ENCODE peak calls at places on chromosomes 12 and 14, in ten cellular contexts. N, Z, O, U, M, K, Q, I, S and V are unnamed samples.

GRCh38 chr14:44109041-44109440 is 398.0 kb downstream of the FSCB start:
- DNase-seq in N (no peak), Z (no peak), O (no peak), U (no peak), M (no peak), K (no peak), Q (no peak), I (no peak), S (no peak), V (peak)

GRCh38 chr12:121214171-121214777 is 4.3 kb downstream of the P2RX4 start:
- DNase-seq in N (peak), Z (no peak), O (no peak), U (no peak), M (no peak), K (no peak), Q (no peak), I (no peak), S (no peak), V (peak)

GRCh38 chr12:107564946-107565345 is 120.7 kb upstream of the PWP1 start:
- DNase-seq in N (peak), Z (no peak), O (no peak), U (no peak), M (no peak), K (no peak), Q (no peak), I (no peak), S (no peak), V (peak)

GRCh38 chr12:95608252-95609033 is 57.2 kb upstream of the USP44 start:
- DNase-seq in N (peak), Z (peak), O (no peak), U (no peak), M (no peak), K (no peak), Q (no peak), I (no peak), S (peak), V (peak)

GRCh38 chr14:74427651-74428050 is 1.6 kb upstream of the SYNDIG1L start:
- DNase-seq in N (no peak), Z (no peak), O (no peak), U (no peak), M (no peak), K (no peak), Q (peak), I (no peak), S (no peak), V (no peak)

GRCh38 chr12:123524378-123524777 is 9.1 kb downstream of the RILPL1 start:
- DNase-seq in N (no peak), Z (no peak), O (no peak), U (no peak), M (no peak), K (no peak), Q (no peak), I (no peak), S (no peak), V (no peak)

GRCh38 chr12:94735985-94736384 is 85.6 kb upstream of the TMCC3 start:
- DNase-seq in N (no peak), Z (no peak), O (no peak), U (no peak), M (no peak), K (no peak), Q (no peak), I (no peak), S (no peak), V (no peak)

GRCh38 chr14:37598085-37598972 is 2.9 kb downstream of the TTC6 start:
- DNase-seq in N (no peak), Z (no peak), O (peak), U (no peak), M (peak), K (no peak), Q (no peak), I (no peak), S (no peak), V (peak)

GRCh38 chr14:74411671-74412070 is 14.3 kb downstream of the SYNDIG1L start:
- DNase-seq in N (no peak), Z (no peak), O (no peak), U (no peak), M (no peak), K (no peak), Q (no peak), I (no peak), S (no peak), V (no peak)

GRCh38 chr12:835754-836493 is 83.5 kb downstream of the WNK1 start:
- DNase-seq in N (no peak), Z (no peak), O (no peak), U (no peak), M (no peak), K (no peak), Q (no peak), I (no peak), S (no peak), V (no peak)

GRCh38 chr12:63916561-63917476 is 72.3 kb downstream of the SRGAP1 start:
- DNase-seq in N (peak), Z (no peak), O (no peak), U (no peak), M (no peak), K (no peak), Q (no peak), I (no peak), S (no peak), V (peak)

GRCh38 chr12:27014859-27015729 is 910 bp upstream of the TM7SF3 start:
- DNase-seq in N (no peak), Z (no peak), O (no peak), U (no peak), M (no peak), K (no peak), Q (no peak), I (no peak), S (no peak), V (peak)

GRCh38 chr14:37678916-37679315 is 83.5 kb downstream of the TTC6 start:
- DNase-seq in N (no peak), Z (no peak), O (no peak), U (no peak), M (no peak), K (no peak), Q (no peak), I (no peak), S (no peak), V (peak)

GRCh38 chr12:88299567-88300101 is 157.5 kb downstream of the TMTC3 start:
- DNase-seq in N (peak), Z (no peak), O (no peak), U (peak), M (no peak), K (peak), Q (no peak), I (no peak), S (no peak), V (peak)

GRCh38 chr14:93073366-93073722 is 42.4 kb downstream of the ITPK1 start:
- DNase-seq in N (no peak), Z (no peak), O (no peak), U (no peak), M (peak), K (no peak), Q (peak), I (no peak), S (no peak), V (no peak)

GRCh38 chr14:75884198-75884611 is 97.6 kb downstream of the TGFB3 start:
- DNase-seq in N (peak), Z (no peak), O (no peak), U (peak), M (no peak), K (peak), Q (no peak), I (no peak), S (no peak), V (peak)

GRCh38 chr12:44000309-44000952 is 164.6 kb downstream of the TMEM117 start:
- DNase-seq in N (peak), Z (no peak), O (no peak), U (no peak), M (no peak), K (peak), Q (peak), I (no peak), S (no peak), V (peak)

GRCh38 chr14:35341454-35342159 is 49.4 kb downstream of the PSMA6 start:
- DNase-seq in N (peak), Z (peak), O (peak), U (no peak), M (peak), K (peak), Q (peak), I (no peak), S (peak), V (peak)

GRCh38 chr14:71855399-71856036 is 76.7 kb upstream of the RGS6 start:
- DNase-seq in N (peak), Z (peak), O (peak), U (peak), M (peak), K (peak), Q (peak), I (peak), S (peak), V (peak)

GRCh38 chr12:55728185-55728931 is 451 bp downstream of the CD63 start:
- DNase-seq in N (peak), Z (peak), O (peak), U (no peak), M (peak), K (no peak), Q (peak), I (peak), S (peak), V (no peak)

GRCh38 chr14:105026789-105027563 is 6.1 kb upstream of the CDCA4 start:
- DNase-seq in N (peak), Z (no peak), O (no peak), U (no peak), M (no peak), K (no peak), Q (no peak), I (no peak), S (no peak), V (peak)

GRCh38 chr14:84468153-84468552 is 1061.8 kb upstream of the FLRT2 start:
- DNase-seq in N (no peak), Z (no peak), O (no peak), U (no peak), M (no peak), K (no peak), Q (no peak), I (no peak), S (no peak), V (no peak)

DNA sequence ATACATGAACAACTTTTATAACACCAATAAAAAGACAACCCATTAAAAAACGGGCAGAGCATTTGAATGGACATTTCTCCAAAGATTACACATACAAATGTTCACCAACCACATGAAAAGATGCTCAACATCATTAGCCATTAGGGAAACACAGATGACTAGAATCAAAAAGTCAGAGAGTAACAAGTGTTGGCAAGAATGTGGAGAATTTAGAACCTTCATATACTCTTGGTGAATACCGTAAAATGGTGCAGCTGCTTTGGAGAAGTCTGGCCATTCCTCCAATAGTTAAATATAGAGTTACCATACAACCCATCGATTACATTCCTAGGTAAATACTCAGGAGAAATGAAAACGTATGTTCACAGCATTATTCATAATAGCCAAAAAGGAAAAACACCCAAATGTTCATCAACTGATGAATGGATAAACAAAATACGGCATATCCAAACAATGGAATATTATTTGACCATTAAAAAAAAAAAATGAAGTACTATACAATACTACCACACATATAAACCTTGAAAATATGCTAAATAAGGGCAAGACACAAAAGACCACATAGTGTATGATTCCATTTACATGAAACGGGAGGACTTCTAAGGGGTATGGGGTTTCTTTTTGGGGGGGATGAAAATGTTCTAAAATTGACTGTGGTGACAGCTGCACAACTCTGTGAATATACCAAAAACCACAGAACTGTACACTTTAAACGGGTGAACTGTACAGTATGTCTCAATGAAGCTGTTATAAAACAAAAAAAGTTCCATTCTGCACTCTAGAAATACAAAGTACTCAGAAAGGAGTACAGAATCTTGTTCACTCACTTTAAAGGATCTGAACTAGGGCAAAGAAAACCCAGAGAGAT is 3.2 kb downstream of the CORO1C start:
- DNase-seq in N (no peak), Z (no peak), O (no peak), U (no peak), M (no peak), K (no peak), Q (no peak), I (no peak), S (no peak), V (no peak)
- H3K4me3 ChIP-seq in N (peak), Z (peak), O (no peak), U (peak), M (no peak), K (peak), Q (no peak), I (no peak), S (peak), V (no peak)

DNA sequence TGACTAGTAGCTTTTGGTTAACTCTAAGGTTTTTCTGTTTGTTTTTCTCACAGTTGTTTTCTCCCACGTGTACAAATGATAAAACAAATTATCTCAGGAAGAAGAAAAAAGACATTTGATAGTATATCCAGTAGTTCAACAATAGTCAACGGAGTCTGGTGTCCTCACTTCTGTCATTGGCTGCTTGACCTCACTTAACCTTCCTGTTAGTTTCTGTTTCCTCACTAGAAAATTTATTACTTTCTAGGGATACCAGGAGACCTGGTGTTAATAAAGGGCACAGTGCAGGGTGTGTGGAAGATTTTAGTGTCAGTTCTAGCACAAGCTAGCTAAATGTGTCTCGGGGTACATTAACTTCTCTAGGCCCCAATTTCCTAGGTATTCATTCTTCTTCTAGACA is 116.0 kb downstream of the PRKCH start:
- DNase-seq in N (no peak), Z (no peak), O (no peak), U (no peak), M (no peak), K (no peak), Q (no peak), I (no peak), S (no peak), V (no peak)
- TF ChIP-seq CTCF in N (no peak), Z (no peak), O (no peak), U (no peak), M (no peak), K (no peak), Q (no peak), I (no peak), S (no peak), V (no peak)

GRCh38 chr12:51401486-51401885 is 10.3 kb upstream of the GALNT6 start:
- DNase-seq in N (no peak), Z (no peak), O (no peak), U (no peak), M (no peak), K (no peak), Q (no peak), I (no peak), S (no peak), V (no peak)
- H3K4me3 ChIP-seq in N (no peak), Z (no peak), O (no peak), U (no peak), M (no peak), K (no peak), Q (no peak), I (no peak), S (no peak), V (no peak)

DNA sequence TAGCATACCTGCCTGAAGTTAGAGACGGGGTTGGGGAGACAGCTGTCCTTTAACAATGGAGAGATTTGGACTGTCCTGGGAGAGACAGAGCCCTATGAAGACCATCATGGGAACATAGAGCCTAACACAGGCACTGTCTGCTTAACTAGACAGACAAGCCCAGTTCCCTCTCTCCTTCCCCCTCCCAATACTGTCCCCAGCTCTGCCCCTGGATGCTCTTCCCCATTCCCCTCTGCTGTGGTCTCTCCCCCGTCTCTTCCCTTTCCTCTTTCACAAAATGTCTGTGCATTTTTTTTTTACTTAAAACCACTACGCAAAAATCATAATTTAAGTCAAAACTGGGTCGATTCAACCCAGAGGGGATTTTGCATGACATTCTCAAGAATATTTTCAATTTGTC is 232.9 kb downstream of the CHST11 start:
- DNase-seq in N (no peak), Z (no peak), O (no peak), U (no peak), M (no peak), K (no peak), Q (no peak), I (no peak), S (no peak), V (no peak)
- TF ChIP-seq CTCF in N (no peak), Z (no peak), O (no peak), U (no peak), M (no peak), K (no peak), Q (no peak), I (no peak), S (no peak), V (no peak)

DNA sequence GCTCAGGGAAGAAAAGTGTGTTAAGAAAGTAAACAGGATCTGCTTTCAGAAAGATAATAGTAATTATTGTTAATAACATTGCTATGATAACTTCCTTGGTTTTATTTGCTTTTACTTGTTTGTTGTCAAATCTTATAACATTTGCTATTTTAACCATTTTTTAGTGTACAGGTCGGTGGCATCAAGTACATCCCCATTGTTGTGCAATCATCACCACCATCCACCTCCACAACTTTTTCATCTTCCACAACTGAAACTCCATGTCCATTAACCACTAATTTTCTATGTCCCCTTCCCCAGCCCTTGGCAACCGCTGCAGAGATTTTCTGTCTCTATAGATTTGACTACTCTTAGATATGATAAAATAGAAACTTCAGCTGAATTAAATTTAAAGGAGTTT is 22.7 kb upstream of the NUAK1 start:
- DNase-seq in N (no peak), Z (no peak), O (no peak), U (no peak), M (no peak), K (no peak), Q (no peak), I (no peak), S (no peak), V (no peak)
- H3K4me3 ChIP-seq in N (no peak), Z (no peak), O (no peak), U (no peak), M (no peak), K (no peak), Q (no peak), I (no peak), S (no peak), V (no peak)

GRCh38 chr12:53048780-53049401 is 974 bp upstream of the TNS2 start:
- DNase-seq in N (peak), Z (peak), O (peak), U (no peak), M (peak), K (no peak), Q (peak), I (no peak), S (peak), V (no peak)
- TF ChIP-seq CTCF in N (no peak), Z (peak), O (no peak), U (no peak), M (no peak), K (no peak), Q (no peak), I (no peak), S (no peak), V (no peak)

DNA sequence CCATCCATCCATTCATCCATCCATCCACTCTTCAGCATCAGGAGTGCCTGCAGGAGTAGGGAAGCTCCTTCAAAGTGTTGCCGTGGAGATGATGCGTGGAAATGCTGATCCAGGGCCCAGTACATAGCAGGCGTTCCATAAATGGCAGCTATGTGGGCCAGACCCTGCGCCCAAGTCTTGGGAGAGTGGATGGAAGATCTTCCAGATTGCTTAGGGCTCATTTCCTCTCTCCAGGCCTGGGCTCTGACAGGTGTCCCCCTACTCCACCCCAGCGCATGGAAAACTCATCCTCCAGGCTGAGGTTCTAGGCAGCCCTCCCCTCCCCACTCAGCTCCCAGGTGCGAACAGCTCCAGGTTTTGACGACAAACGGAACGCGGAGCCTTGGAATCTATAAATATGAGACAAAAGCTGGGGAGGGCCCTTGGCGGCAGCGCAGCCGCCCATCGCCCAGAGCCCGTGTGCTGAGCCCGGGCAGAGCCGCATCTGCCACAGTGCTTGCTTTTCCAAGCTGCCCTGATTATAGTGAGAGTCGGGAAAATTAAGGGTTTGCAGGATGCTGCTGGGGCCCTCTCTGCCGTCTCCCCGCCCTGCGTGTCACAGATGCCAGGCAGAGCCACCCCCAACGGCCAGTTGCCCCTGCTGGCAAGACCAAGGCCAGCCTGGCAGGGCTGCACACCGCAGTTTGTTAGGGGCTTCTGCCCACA is 1.6 kb downstream of the BEGAIN start:
- DNase-seq in N (no peak), Z (no peak), O (peak), U (no peak), M (no peak), K (no peak), Q (no peak), I (no peak), S (no peak), V (no peak)
- H3K4me3 ChIP-seq in N (no peak), Z (no peak), O (no peak), U (no peak), M (no peak), K (no peak), Q (no peak), I (no peak), S (no peak), V (no peak)